ENCODE peak calls at places on chromosome 1, in eight cellular contexts. K, B, H, I, C, O, L and J are unnamed samples.

GRCh38 chr1:155455588-155456195 is 106.9 kb downstream of the ASH1L start:
- DNase-seq in K (peak), B (peak), H (no peak), I (peak), C (no peak), O (no peak), L (no peak), J (peak)

GRCh38 chr1:75136921-75137641 is 2.9 kb downstream of the LHX8 start:
- DNase-seq in K (no peak), B (no peak), H (no peak), I (no peak), C (no peak), O (no peak), L (peak), J (no peak)

GRCh38 chr1:29358183-29358582 is 121.9 kb downstream of the PTPRU start:
- DNase-seq in K (no peak), B (no peak), H (no peak), I (no peak), C (no peak), O (no peak), L (no peak), J (no peak)

GRCh38 chr1:15626269-15626668 is 9.0 kb downstream of the DDI2 start:
- DNase-seq in K (no peak), B (no peak), H (no peak), I (no peak), C (no peak), O (no peak), L (no peak), J (no peak)

GRCh38 chr1:107405241-107405640 is 264.4 kb downstream of the NTNG1 start:
- DNase-seq in K (no peak), B (no peak), H (peak), I (no peak), C (no peak), O (no peak), L (peak), J (no peak)

GRCh38 chr1:31183927-31184554 is 55.6 kb downstream of the NKAIN1 start:
- DNase-seq in K (peak), B (peak), H (peak), I (no peak), C (no peak), O (no peak), L (peak), J (peak)

GRCh38 chr1:204834329-204834728 is 36.3 kb upstream of the NFASC start:
- DNase-seq in K (no peak), B (no peak), H (no peak), I (no peak), C (no peak), O (no peak), L (no peak), J (no peak)

GRCh38 chr1:197173571-197174482 is 27.4 kb upstream of the ASPM start:
- DNase-seq in K (no peak), B (no peak), H (no peak), I (no peak), C (no peak), O (no peak), L (peak), J (no peak)

GRCh38 chr1:51960262-51960661 is 30.2 kb downstream of the RAB3B start:
- DNase-seq in K (no peak), B (no peak), H (no peak), I (no peak), C (no peak), O (no peak), L (no peak), J (peak)

GRCh38 chr1:65844990-65845757 is 52.5 kb downstream of the PDE4B start:
- DNase-seq in K (no peak), B (no peak), H (no peak), I (no peak), C (no peak), O (no peak), L (no peak), J (peak)

GRCh38 chr1:160860840-160861505 is 1.7 kb downstream of the CD244 start:
- DNase-seq in K (no peak), B (no peak), H (no peak), I (no peak), C (no peak), O (no peak), L (no peak), J (no peak)

GRCh38 chr1:156848461-156849150 is 10.3 kb downstream of the INSRR start:
- DNase-seq in K (no peak), B (peak), H (no peak), I (no peak), C (no peak), O (no peak), L (peak), J (no peak)